ENCODE peak calls at places on chromosomes 5 and 9, in five cellular contexts. M is tibial nerve, J is ovary, C is keratinocyte, G is body of pancreas. L is an unnamed sample.

GRCh38 chr9:18438951-18439350 is 35.0 kb upstream of the ADAMTSL1 start:
- DNase-seq in M (no peak), J (no peak), C (no peak), G (no peak), L (no peak)

GRCh38 chr5:135954899-135955298 is at the start of gene LECT2:
- DNase-seq in M (no peak), J (no peak), C (no peak), G (no peak), L (no peak)

GRCh38 chr5:138573949-138574670 is 1.1 kb downstream of the HSPA9 start:
- DNase-seq in M (no peak), J (no peak), C (no peak), G (no peak), L (no peak)

GRCh38 chr5:35131723-35132122 is 84.0 kb upstream of the AGXT2 start:
- DNase-seq in M (no peak), J (no peak), C (no peak), G (no peak), L (no peak)

GRCh38 chr5:170562166-170562565 is 58.3 kb downstream of the KCNIP1 start:
- DNase-seq in M (no peak), J (no peak), C (no peak), G (no peak), L (no peak)

GRCh38 chr9:127445851-127446719 is 5.1 kb downstream of the RPL12 start:
- DNase-seq in M (no peak), J (no peak), C (no peak), G (no peak), L (no peak)

GRCh38 chr9:102101723-102102122 is 363.3 kb upstream of the GRIN3A start:
- DNase-seq in M (no peak), J (no peak), C (peak), G (no peak), L (no peak)

GRCh38 chr9:127968046-127968445 is 12.7 kb downstream of the EEIG1 start:
- DNase-seq in M (no peak), J (no peak), C (no peak), G (no peak), L (no peak)

GRCh38 chr9:105593145-105593544 is 35.2 kb downstream of the FKTN start:
- DNase-seq in M (no peak), J (no peak), C (no peak), G (no peak), L (no peak)

GRCh38 chr9:137721479-137721878 is 102.7 kb downstream of the EHMT1 start:
- DNase-seq in M (no peak), J (no peak), C (no peak), G (no peak), L (no peak)

GRCh38 chr5:150558088-150558621 is 50.2 kb downstream of the NDST1 start:
- DNase-seq in M (no peak), J (no peak), C (no peak), G (no peak), L (no peak)

GRCh38 chr5:21154526-21154925 is 1166.5 kb upstream of the CDH18 start:
- DNase-seq in M (no peak), J (no peak), C (no peak), G (no peak), L (no peak)

GRCh38 chr5:79025054-79025465 is 40.0 kb upstream of the ARSB start:
- DNase-seq in M (peak), J (peak), C (no peak), G (peak), L (peak)

GRCh38 chr5:96280946-96281393 is 152.1 kb downstream of the PCSK1 start:
- DNase-seq in M (no peak), J (no peak), C (no peak), G (no peak), L (no peak)

GRCh38 chr5:34914671-34915138 is 599 bp downstream of the RAD1 start:
- DNase-seq in M (no peak), J (peak), C (no peak), G (peak), L (no peak)

GRCh38 chr9:126615251-126615790 is 1.6 kb downstream of the LMX1B start:
- DNase-seq in M (peak), J (no peak), C (no peak), G (no peak), L (no peak)

GRCh38 chr9:128824911-128825310 is 4.7 kb downstream of the SPOUT1 start:
- DNase-seq in M (no peak), J (no peak), C (no peak), G (no peak), L (no peak)

GRCh38 chr5:150214289-150214688 is 24.4 kb downstream of the SLC6A7 start:
- DNase-seq in M (no peak), J (no peak), C (no peak), G (no peak), L (no peak)

GRCh38 chr5:106780355-106780754 is 890.4 kb downstream of the EFNA5 start:
- DNase-seq in M (no peak), J (no peak), C (no peak), G (no peak), L (no peak)

GRCh38 chr9:120889606-120890396 is 12.8 kb upstream of the PHF19 start:
- DNase-seq in M (no peak), J (no peak), C (no peak), G (no peak), L (no peak)

GRCh38 chr9:92206490-92206889 is 87.0 kb downstream of the IARS1 start:
- DNase-seq in M (no peak), J (no peak), C (no peak), G (no peak), L (no peak)

GRCh38 chr5:14667290-14667689 is 2.8 kb downstream of the OTULIN start:
- DNase-seq in M (no peak), J (no peak), C (no peak), G (no peak), L (no peak)

GRCh38 chr5:140365282-140365681 is 5.3 kb downstream of the SLC4A9 start:
- DNase-seq in M (no peak), J (no peak), C (no peak), G (no peak), L (no peak)

GRCh38 chr9:134306583-134307222 is 19.6 kb upstream of the RXRA start:
- DNase-seq in M (no peak), J (peak), C (no peak), G (no peak), L (no peak)

GRCh38 chr5:172102251-172102870 is 85.7 kb downstream of the STK10 start:
- DNase-seq in M (no peak), J (no peak), C (no peak), G (no peak), L (no peak)

GRCh38 chr5:179345179-179345428 is 157 bp downstream of the ADAMTS2 start:
- DNase-seq in M (no peak), J (no peak), C (no peak), G (no peak), L (no peak)

GRCh38 chr5:58871648-58872242 is 288.9 kb downstream of the RAB3C start:
- DNase-seq in M (peak), J (no peak), C (no peak), G (no peak), L (peak)

GRCh38 chr5:149853019-149853648 is 91.5 kb downstream of the PDE6A start:
- DNase-seq in M (peak), J (peak), C (no peak), G (peak), L (peak)

GRCh38 chr9:7536310-7536939 is 263.2 kb downstream of the DMAC1 start:
- DNase-seq in M (peak), J (peak), C (no peak), G (peak), L (peak)

GRCh38 chr5:38532165-38532669 is 24.2 kb downstream of the LIFR start:
- DNase-seq in M (no peak), J (no peak), C (no peak), G (no peak), L (no peak)

GRCh38 chr5:156541582-156541981 is 214.6 kb downstream of the SGCD start:
- DNase-seq in M (no peak), J (no peak), C (no peak), G (no peak), L (no peak)

GRCh38 chr5:6480133-6481051 is 31.7 kb downstream of the UBE2QL1 start:
- DNase-seq in M (no peak), J (no peak), C (no peak), G (no peak), L (no peak)

GRCh38 chr9:16928179-16928945 is 57.9 kb upstream of the BNC2 start:
- DNase-seq in M (no peak), J (no peak), C (no peak), G (no peak), L (no peak)

GRCh38 chr9:12723409-12724028 is 30.3 kb downstream of the TYRP1 start:
- DNase-seq in M (no peak), J (no peak), C (no peak), G (no peak), L (no peak)
- TF ChIP-seq CTCF in M (peak), J (no peak), C (peak), G (peak), L (peak)

GRCh38 chr9:95070549-95071021 is 246.9 kb downstream of the FANCC start:
- DNase-seq in M (no peak), J (no peak), C (no peak), G (no peak), L (no peak)
- TF ChIP-seq CTCF in M (no peak), J (no peak), C (no peak), G (no peak), L (no peak)

GRCh38 chr5:173556142-173557028 is 60.1 kb downstream of the BOD1 start:
- DNase-seq in M (no peak), J (no peak), C (no peak), G (no peak), L (no peak)
- TF ChIP-seq CTCF in M (no peak), J (no peak), C (no peak), G (no peak), L (no peak)

DNA sequence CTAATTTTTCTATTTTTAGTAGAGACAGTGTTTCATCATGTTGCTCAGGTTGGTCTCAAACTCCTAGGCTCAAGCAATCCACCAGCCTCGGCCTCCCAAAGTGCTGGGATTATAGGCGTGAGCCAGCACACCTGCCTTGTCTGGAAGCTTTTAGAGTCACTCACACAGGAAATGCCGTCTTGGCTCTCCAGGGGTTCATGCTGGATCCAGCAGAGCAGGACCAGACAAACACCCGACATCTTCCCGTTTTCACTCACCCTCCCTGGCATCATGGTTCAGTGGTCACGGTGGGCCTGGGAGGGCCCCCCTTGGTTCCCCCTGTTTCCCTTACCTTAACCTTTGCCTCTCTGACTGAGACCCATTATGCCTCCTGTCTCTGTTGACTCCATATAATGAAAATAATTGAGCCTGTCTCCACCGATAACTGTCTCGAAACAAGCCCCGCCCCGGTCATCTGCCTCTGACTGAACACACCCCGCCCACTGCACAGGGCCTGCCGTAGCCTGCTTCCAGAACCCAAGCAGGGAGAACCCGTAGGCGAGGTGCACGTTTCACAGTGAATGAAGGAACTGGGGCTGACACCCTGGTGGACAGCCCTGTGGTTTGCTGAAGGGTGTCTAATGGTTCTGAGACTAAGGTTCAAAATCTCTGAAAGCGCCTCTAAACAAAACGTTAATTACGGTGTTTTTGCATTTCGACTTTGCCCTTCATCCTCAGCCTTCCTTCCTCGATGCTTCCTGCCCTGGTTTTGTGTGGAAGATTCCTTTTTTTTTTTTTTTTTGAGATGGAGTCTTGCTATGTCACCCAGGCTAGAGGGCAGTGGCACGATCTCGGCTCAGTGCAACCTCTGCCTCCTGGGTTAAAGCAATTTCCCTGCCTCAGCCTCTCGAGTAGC is 39.7 kb upstream of the SPRY4 start:
- DNase-seq in M (peak), J (no peak), C (peak), G (no peak), L (no peak)
- TF ChIP-seq CTCF in M (no peak), J (no peak), C (peak), G (no peak), L (no peak)

GRCh38 chr5:154972476-154973080 is 31.7 kb downstream of the MRPL22 start:
- DNase-seq in M (peak), J (peak), C (no peak), G (no peak), L (peak)
- TF ChIP-seq CTCF in M (peak), J (peak), C (peak), G (peak), L (peak)

L was measured in neural crest cell.